ENCODE peak calls at places on chromosomes 13 and 19, in seven cellular contexts. One of them, this sample, is unnamed.
A peak's percentile ranks its signal among the peaks of the same experiment; 100 is the strongest.

GRCh38 chr19:45884682-45885555 is 1.0 kb downstream of the IRF2BP1 start:
- DNase-seq in IMR-90: no peak
- DNase-seq in H1: no peak
- DNase-seq in mesenchymal stem cell: no peak
- DNase-seq in trophoblast cell: no peak
- DNase-seq in mesendoderm: peak; percentile 44
- DNase-seq in neuronal stem cell: no peak
- DNase-seq in this sample: peak; percentile 47

GRCh38 chr13:50441141-50441540 is 402.4 kb downstream of the DLEU7 start:
- DNase-seq in mesendoderm: no peak
- DNase-seq in H1: no peak
- DNase-seq in mesenchymal stem cell: no peak
- DNase-seq in trophoblast cell: no peak
- DNase-seq in IMR-90: peak; percentile 33
- DNase-seq in neuronal stem cell: no peak
- DNase-seq in this sample: no peak

GRCh38 chr13:32940601-32941000 is 75.6 kb upstream of the KL start:
- DNase-seq in H1: no peak
- DNase-seq in trophoblast cell: no peak
- DNase-seq in IMR-90: peak; percentile 56
- DNase-seq in neuronal stem cell: no peak
- DNase-seq in mesenchymal stem cell: peak; percentile 71
- DNase-seq in mesendoderm: no peak
- DNase-seq in this sample: no peak

GRCh38 chr13:56706485-56706884 is 434.2 kb upstream of the PRR20A start:
- DNase-seq in mesenchymal stem cell: no peak
- DNase-seq in trophoblast cell: no peak
- DNase-seq in mesendoderm: no peak
- DNase-seq in neuronal stem cell: no peak
- DNase-seq in H1: no peak
- DNase-seq in IMR-90: no peak
- DNase-seq in this sample: no peak

GRCh38 chr19:5652261-5652660 is 28.1 kb downstream of the MICOS13 start:
- DNase-seq in mesendoderm: no peak
- DNase-seq in mesenchymal stem cell: no peak
- DNase-seq in IMR-90: no peak
- DNase-seq in trophoblast cell: no peak
- DNase-seq in H1: no peak
- DNase-seq in neuronal stem cell: no peak
- DNase-seq in this sample: no peak

GRCh38 chr13:32903720-32904119 is 112.5 kb upstream of the KL start:
- DNase-seq in IMR-90: no peak
- DNase-seq in mesenchymal stem cell: no peak
- DNase-seq in H1: no peak
- DNase-seq in neuronal stem cell: no peak
- DNase-seq in mesendoderm: peak; percentile 9
- DNase-seq in trophoblast cell: peak; percentile 85
- DNase-seq in this sample: no peak

GRCh38 chr13:100875392-100876043 is 200.9 kb upstream of the TMTC4 start:
- DNase-seq in mesenchymal stem cell: peak; percentile 92
- DNase-seq in mesendoderm: no peak
- DNase-seq in H1: no peak
- DNase-seq in IMR-90: peak; percentile 96
- DNase-seq in trophoblast cell: peak; percentile 23
- DNase-seq in neuronal stem cell: no peak
- DNase-seq in this sample: no peak

GRCh38 chr13:60679928-60680693 is 283.1 kb downstream of the TDRD3 start:
- DNase-seq in neuronal stem cell: no peak
- DNase-seq in mesenchymal stem cell: no peak
- DNase-seq in trophoblast cell: no peak
- DNase-seq in IMR-90: no peak
- DNase-seq in mesendoderm: peak; percentile 9
- DNase-seq in H1: no peak
- DNase-seq in this sample: peak; percentile 34

GRCh38 chr19:49502866-49503581 is 6.8 kb downstream of the RPS11 start:
- DNase-seq in mesendoderm: no peak
- DNase-seq in trophoblast cell: peak; percentile 50
- DNase-seq in neuronal stem cell: no peak
- DNase-seq in mesenchymal stem cell: peak; percentile 79
- DNase-seq in H1: no peak
- DNase-seq in IMR-90: peak; percentile 81
- DNase-seq in this sample: peak; percentile 46

GRCh38 chr13:113114511-113115362 is 7.9 kb upstream of the F10 start:
- DNase-seq in mesendoderm: no peak
- DNase-seq in trophoblast cell: no peak
- DNase-seq in H1: no peak
- DNase-seq in neuronal stem cell: no peak
- DNase-seq in IMR-90: no peak
- DNase-seq in mesenchymal stem cell: no peak
- DNase-seq in this sample: no peak

GRCh38 chr13:107716741-107717140 is 498.6 kb downstream of the LIG4 start:
- DNase-seq in trophoblast cell: no peak
- DNase-seq in H1: no peak
- DNase-seq in neuronal stem cell: no peak
- DNase-seq in mesendoderm: no peak
- DNase-seq in mesenchymal stem cell: no peak
- DNase-seq in IMR-90: no peak
- DNase-seq in this sample: no peak

GRCh38 chr13:59356607-59357006 is 807.1 kb downstream of the DIAPH3 start:
- DNase-seq in trophoblast cell: no peak
- DNase-seq in mesendoderm: no peak
- DNase-seq in mesenchymal stem cell: peak; percentile 47
- DNase-seq in neuronal stem cell: no peak
- DNase-seq in IMR-90: peak; percentile 37
- DNase-seq in H1: no peak
- DNase-seq in this sample: no peak

GRCh38 chr19:19064098-19064722 is 416 bp downstream of the SLC25A42 start:
- DNase-seq in neuronal stem cell: no peak
- DNase-seq in mesendoderm: no peak
- DNase-seq in mesenchymal stem cell: no peak
- DNase-seq in trophoblast cell: no peak
- DNase-seq in IMR-90: no peak
- DNase-seq in H1: no peak
- DNase-seq in this sample: no peak

GRCh38 chr13:73473016-73473415 is 414.2 kb downstream of the KLF5 start:
- DNase-seq in trophoblast cell: no peak
- DNase-seq in H1: no peak
- DNase-seq in mesendoderm: no peak
- DNase-seq in neuronal stem cell: no peak
- DNase-seq in mesenchymal stem cell: no peak
- DNase-seq in IMR-90: no peak
- DNase-seq in this sample: no peak

GRCh38 chr13:74816737-74817136 is 665.2 kb downstream of the TBC1D4 start:
- DNase-seq in mesendoderm: no peak
- DNase-seq in mesenchymal stem cell: no peak
- DNase-seq in IMR-90: no peak
- DNase-seq in trophoblast cell: no peak
- DNase-seq in neuronal stem cell: no peak
- DNase-seq in H1: no peak
- DNase-seq in this sample: no peak

GRCh38 chr19:20928371-20928770 is 5.3 kb downstream of the ZNF85 start:
- DNase-seq in H1: no peak
- DNase-seq in mesendoderm: no peak
- DNase-seq in mesenchymal stem cell: no peak
- DNase-seq in IMR-90: peak; percentile 87
- DNase-seq in neuronal stem cell: no peak
- DNase-seq in trophoblast cell: no peak
- DNase-seq in this sample: no peak

GRCh38 chr19:1521636-1522035 is 2.2 kb upstream of the PLK5 start:
- DNase-seq in trophoblast cell: no peak
- DNase-seq in neuronal stem cell: no peak
- DNase-seq in H1: no peak
- DNase-seq in mesenchymal stem cell: no peak
- DNase-seq in mesendoderm: no peak
- DNase-seq in IMR-90: no peak
- DNase-seq in this sample: no peak
- H3K4ac ChIP-seq in trophoblast cell: no peak overlapping the region
- H3K4ac ChIP-seq in neuronal stem cell: no peak overlapping the region
- H3K4ac ChIP-seq in H1: no peak overlapping the region
- H3K4ac ChIP-seq in mesenchymal stem cell: no peak overlapping the region
- H3K4ac ChIP-seq in mesendoderm: no peak overlapping the region
- H3K4ac ChIP-seq in IMR-90: no peak overlapping the region
- H3K4ac ChIP-seq in this sample: no peak overlapping the region

GRCh38 chr13:34103854-34104253 is 285.9 kb downstream of the RFC3 start:
- DNase-seq in neuronal stem cell: no peak
- DNase-seq in mesenchymal stem cell: no peak
- DNase-seq in trophoblast cell: no peak
- DNase-seq in IMR-90: no peak
- DNase-seq in mesendoderm: no peak
- DNase-seq in H1: no peak
- DNase-seq in this sample: no peak
- H3K4ac ChIP-seq in neuronal stem cell: no peak overlapping the region
- H3K4ac ChIP-seq in mesenchymal stem cell: no peak overlapping the region
- H3K4ac ChIP-seq in trophoblast cell: no peak overlapping the region
- H3K4ac ChIP-seq in IMR-90: no peak overlapping the region
- H3K4ac ChIP-seq in mesendoderm: no peak overlapping the region
- H3K4ac ChIP-seq in H1: no peak overlapping the region
- H3K4ac ChIP-seq in this sample: no peak overlapping the region

DNA sequence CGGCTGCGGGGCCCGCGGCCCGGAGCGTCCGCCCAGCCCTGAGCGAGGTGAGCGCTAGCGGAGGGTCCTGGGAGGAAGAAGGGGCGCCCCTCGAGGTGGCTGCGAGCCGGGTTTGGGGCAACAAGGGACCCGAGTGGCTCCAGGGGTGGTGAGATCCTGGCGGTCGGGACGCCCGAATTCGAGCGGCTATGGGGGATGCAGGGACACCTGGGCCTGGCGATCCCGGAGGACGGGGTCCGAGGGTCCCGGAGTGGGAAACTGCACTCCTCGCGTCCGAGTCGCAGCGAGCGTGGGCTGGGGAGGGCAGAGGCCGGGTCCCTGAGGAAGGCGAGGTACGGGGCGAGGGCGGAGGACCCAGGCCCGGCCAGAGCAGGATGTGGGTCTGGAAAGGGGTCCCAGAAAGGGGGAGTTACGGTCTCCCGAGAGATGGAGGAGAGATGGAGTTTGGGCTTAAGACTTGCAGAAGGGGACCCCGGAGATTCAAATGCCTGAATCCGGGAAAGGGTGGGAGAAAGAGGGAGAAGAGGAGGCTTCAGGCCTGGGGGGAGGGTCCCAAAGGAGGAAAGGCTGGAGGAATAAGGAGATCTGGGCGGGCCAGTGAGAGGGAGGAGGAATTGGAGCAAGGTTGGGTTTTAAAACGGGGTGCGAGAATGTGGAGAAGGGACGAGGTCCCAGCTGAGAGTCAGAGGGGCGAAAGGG is 542 bp downstream of the CACNG7 start:
- DNase-seq in trophoblast cell: no peak
- DNase-seq in mesenchymal stem cell: no peak
- DNase-seq in neuronal stem cell: peak; percentile 35
- DNase-seq in H1: no peak
- DNase-seq in IMR-90: no peak
- DNase-seq in mesendoderm: peak; percentile 43
- DNase-seq in this sample: no peak
- H3K4ac ChIP-seq in trophoblast cell: no peak overlapping the region
- H3K4ac ChIP-seq in mesenchymal stem cell: no peak overlapping the region
- H3K4ac ChIP-seq in neuronal stem cell: no peak overlapping the region
- H3K4ac ChIP-seq in H1: no peak overlapping the region
- H3K4ac ChIP-seq in IMR-90: no peak overlapping the region
- H3K4ac ChIP-seq in mesendoderm: peak overlapping the region; percentile 73
- H3K4ac ChIP-seq in this sample: no peak overlapping the region

DNA sequence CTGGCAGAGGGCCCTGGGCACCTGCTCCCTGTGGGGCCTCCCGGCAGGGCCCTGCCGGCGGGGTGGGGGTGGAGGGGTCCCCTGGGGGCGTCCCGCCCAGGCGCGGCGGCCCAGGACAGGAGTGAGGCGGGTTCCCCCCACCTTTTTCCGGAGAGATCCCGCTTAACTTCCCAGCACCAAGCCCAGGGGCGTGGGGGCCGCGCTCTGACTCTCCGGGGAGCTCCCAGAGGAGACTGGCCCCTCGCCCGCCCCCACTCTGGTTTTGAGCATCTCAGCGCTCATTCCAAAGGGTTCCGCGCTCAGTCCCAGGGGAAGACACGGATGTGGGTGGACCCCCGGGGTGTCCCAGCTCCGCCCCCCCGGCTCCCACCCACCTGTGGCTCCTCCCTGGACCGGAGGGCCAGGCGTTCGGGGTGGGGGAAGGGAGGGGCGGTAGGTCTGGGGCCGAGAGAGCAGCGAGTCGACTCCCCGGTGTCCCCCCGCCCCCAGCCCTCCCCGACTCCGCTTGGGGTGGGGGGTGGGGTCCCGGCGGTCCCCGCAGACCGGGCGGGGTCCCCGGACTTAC is 424 bp downstream of the C2CD4C start:
- DNase-seq in H1: no peak
- DNase-seq in neuronal stem cell: no peak
- DNase-seq in mesenchymal stem cell: no peak
- DNase-seq in IMR-90: no peak
- DNase-seq in mesendoderm: no peak
- DNase-seq in trophoblast cell: no peak
- DNase-seq in this sample: peak; percentile 33
- H3K4ac ChIP-seq in H1: no peak overlapping the region
- H3K4ac ChIP-seq in neuronal stem cell: no peak overlapping the region
- H3K4ac ChIP-seq in mesenchymal stem cell: no peak overlapping the region
- H3K4ac ChIP-seq in IMR-90: no peak overlapping the region
- H3K4ac ChIP-seq in mesendoderm: peak overlapping the region; percentile 22
- H3K4ac ChIP-seq in trophoblast cell: no peak overlapping the region
- H3K4ac ChIP-seq in this sample: no peak overlapping the region

GRCh38 chr13:20360041-20360491 is 127.9 kb upstream of the GJB6 start:
- DNase-seq in IMR-90: peak; percentile 43
- DNase-seq in neuronal stem cell: no peak
- DNase-seq in trophoblast cell: no peak
- DNase-seq in H1: no peak
- DNase-seq in mesenchymal stem cell: peak; percentile 18
- DNase-seq in mesendoderm: no peak
- DNase-seq in this sample: no peak
- H3K4ac ChIP-seq in IMR-90: peak overlapping the region; percentile 88
- H3K4ac ChIP-seq in neuronal stem cell: no peak overlapping the region
- H3K4ac ChIP-seq in trophoblast cell: no peak overlapping the region
- H3K4ac ChIP-seq in H1: no peak overlapping the region
- H3K4ac ChIP-seq in mesenchymal stem cell: no peak overlapping the region
- H3K4ac ChIP-seq in mesendoderm: no peak overlapping the region
- H3K4ac ChIP-seq in this sample: no peak overlapping the region

DNA sequence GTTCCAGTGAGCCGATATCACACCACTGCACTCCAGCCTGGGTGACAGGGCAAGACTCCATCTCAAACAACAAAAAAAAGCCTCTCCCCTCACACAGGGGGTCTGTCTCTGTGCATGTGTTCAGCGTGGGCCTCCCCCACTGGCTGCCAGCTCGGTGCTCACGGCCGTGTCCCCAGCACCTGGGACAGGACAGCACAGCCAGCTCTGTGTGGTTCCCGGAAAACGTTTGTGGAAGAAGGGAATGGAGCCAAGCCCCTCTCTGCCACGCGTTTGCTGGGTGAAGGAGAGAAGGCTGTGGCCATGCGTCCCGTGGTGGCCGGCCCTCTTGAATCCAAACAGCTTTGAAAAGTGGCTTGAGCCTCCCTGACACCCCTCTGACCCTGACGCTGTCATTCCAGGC is 32.3 kb downstream of the DPF1 start:
- DNase-seq in IMR-90: no peak
- DNase-seq in trophoblast cell: no peak
- DNase-seq in H1: no peak
- DNase-seq in mesendoderm: no peak
- DNase-seq in neuronal stem cell: no peak
- DNase-seq in mesenchymal stem cell: no peak
- DNase-seq in this sample: no peak
- H3K4ac ChIP-seq in IMR-90: no peak overlapping the region
- H3K4ac ChIP-seq in trophoblast cell: no peak overlapping the region
- H3K4ac ChIP-seq in H1: no peak overlapping the region
- H3K4ac ChIP-seq in mesendoderm: no peak overlapping the region
- H3K4ac ChIP-seq in neuronal stem cell: no peak overlapping the region
- H3K4ac ChIP-seq in mesenchymal stem cell: no peak overlapping the region
- H3K4ac ChIP-seq in this sample: no peak overlapping the region